ENCODE peak calls at places on chromosomes 4 and X, in four cellular contexts. U is K562, J is GM12878, X is HepG2. Z is an unnamed sample.

GRCh38 chrX:135931644-135932487 is 38.4 kb downstream of the SAGE1 start:
- DNase-seq in X (peak), J (no peak), U (peak), Z (peak)

GRCh38 chrX:107831071-107831470 is 5.4 kb downstream of the MID2 start:
- DNase-seq in X (no peak), U (no peak), J (no peak), Z (no peak)

GRCh38 chr4:153564630-153565525 is 98.7 kb downstream of the TMEM131L start:
- DNase-seq in X (peak), U (no peak), J (no peak), Z (no peak)

GRCh38 chr4:19657856-19658255 is 593.8 kb upstream of the SLIT2 start:
- DNase-seq in J (no peak), U (no peak), X (no peak), Z (no peak)

GRCh38 chr4:189897667-189898066 is 43.0 kb upstream of the FRG1 start:
- DNase-seq in J (no peak), U (no peak), X (no peak), Z (no peak)

GRCh38 chr4:95153182-95153581 is 395.4 kb downstream of the BMPR1B start:
- DNase-seq in X (no peak), J (no peak), U (no peak), Z (no peak)

GRCh38 chrX:17738002-17738713 is 865 bp downstream of the SCML1 start:
- DNase-seq in J (no peak), U (no peak), X (peak), Z (peak)

GRCh38 chr4:69749771-69750170 is 10.6 kb downstream of the SULT1B1 start:
- DNase-seq in J (no peak), U (no peak), X (no peak), Z (no peak)

GRCh38 chrX:55489315-55490009 is at the start of gene USP51:
- DNase-seq in U (peak), X (no peak), J (peak), Z (peak)

GRCh38 chr4:171846893-171847292 is 33.7 kb downstream of the GALNTL6 start:
- DNase-seq in J (no peak), U (no peak), X (no peak), Z (no peak)

GRCh38 chr4:102663073-102663472 is 97.7 kb downstream of the MANBA start:
- DNase-seq in U (no peak), X (no peak), J (no peak), Z (no peak)

GRCh38 chr4:122458625-122459024 is 2.1 kb upstream of the IL2 start:
- DNase-seq in J (no peak), X (no peak), U (no peak), Z (no peak)

GRCh38 chr4:39048291-39048690 is 13.7 kb upstream of the KLHL5 start:
- DNase-seq in U (no peak), J (no peak), X (no peak), Z (no peak)

GRCh38 chrX:131394384-131394783 is 105.3 kb upstream of the IGSF1 start:
- DNase-seq in X (no peak), U (no peak), J (no peak), Z (no peak)

GRCh38 chr4:675980-676870 is 1.9 kb downstream of the MYL5 start:
- DNase-seq in J (no peak), X (no peak), U (no peak), Z (no peak)

GRCh38 chrX:37746268-37746931 is 33.5 kb upstream of the CYBB start:
- DNase-seq in U (no peak), X (no peak), J (peak), Z (no peak)

GRCh38 chrX:109312757-109313156 is 169.1 kb downstream of the GUCY2F start:
- DNase-seq in U (no peak), J (no peak), X (no peak), Z (no peak)

GRCh38 chr4:42474406-42474805 is 77.1 kb downstream of the SHISA3 start:
- DNase-seq in J (no peak), U (no peak), X (no peak), Z (no peak)

GRCh38 chrX:14718403-14718802 is 154.5 kb downstream of the FANCB start:
- DNase-seq in J (no peak), U (no peak), X (no peak), Z (no peak)

GRCh38 chrX:21167028-21167427 is 207.2 kb upstream of the CNKSR2 start:
- DNase-seq in J (no peak), U (no peak), X (no peak), Z (no peak)

GRCh38 chr4:69881173-69881773 is 21.3 kb upstream of the SULT1E1 start:
- DNase-seq in X (peak), J (no peak), U (peak), Z (peak)

GRCh38 chr4:36332782-36333131 is 51.3 kb downstream of the DTHD1 start:
- DNase-seq in U (no peak), X (no peak), J (peak), Z (no peak)

GRCh38 chr4:99946346-99947189 is at the start of gene DNAJB14:
- DNase-seq in J (no peak), U (peak), X (peak), Z (peak)

GRCh38 chr4:54228064-54228527 is 997 bp upstream of the PDGFRA start:
- DNase-seq in J (no peak), U (peak), X (peak), Z (peak)

GRCh38 chr4:10017037-10017893 is 4.0 kb downstream of the SLC2A9 start:
- DNase-seq in J (no peak), U (no peak), X (peak), Z (no peak)
- TF ChIP-seq TARDBP in J (no peak), U (no peak), X (peak), Z (no peak)

GRCh38 chr4:113394108-113394729 is 344.8 kb downstream of the ANK2 start:
- DNase-seq in X (no peak), J (no peak), U (no peak), Z (no peak)

GRCh38 chr4:113398441-113399143 is 349.1 kb downstream of the ANK2 start:
- DNase-seq in X (no peak), U (no peak), J (no peak), Z (no peak)

GRCh38 chr4:113397114-113397701 is 347.8 kb downstream of the ANK2 start:
- DNase-seq in X (no peak), J (no peak), U (no peak), Z (no peak)

GRCh38 chr4:113390850-113391249 is 341.4 kb downstream of the ANK2 start:
- DNase-seq in U (no peak), X (no peak), J (no peak), Z (no peak)

DNA sequence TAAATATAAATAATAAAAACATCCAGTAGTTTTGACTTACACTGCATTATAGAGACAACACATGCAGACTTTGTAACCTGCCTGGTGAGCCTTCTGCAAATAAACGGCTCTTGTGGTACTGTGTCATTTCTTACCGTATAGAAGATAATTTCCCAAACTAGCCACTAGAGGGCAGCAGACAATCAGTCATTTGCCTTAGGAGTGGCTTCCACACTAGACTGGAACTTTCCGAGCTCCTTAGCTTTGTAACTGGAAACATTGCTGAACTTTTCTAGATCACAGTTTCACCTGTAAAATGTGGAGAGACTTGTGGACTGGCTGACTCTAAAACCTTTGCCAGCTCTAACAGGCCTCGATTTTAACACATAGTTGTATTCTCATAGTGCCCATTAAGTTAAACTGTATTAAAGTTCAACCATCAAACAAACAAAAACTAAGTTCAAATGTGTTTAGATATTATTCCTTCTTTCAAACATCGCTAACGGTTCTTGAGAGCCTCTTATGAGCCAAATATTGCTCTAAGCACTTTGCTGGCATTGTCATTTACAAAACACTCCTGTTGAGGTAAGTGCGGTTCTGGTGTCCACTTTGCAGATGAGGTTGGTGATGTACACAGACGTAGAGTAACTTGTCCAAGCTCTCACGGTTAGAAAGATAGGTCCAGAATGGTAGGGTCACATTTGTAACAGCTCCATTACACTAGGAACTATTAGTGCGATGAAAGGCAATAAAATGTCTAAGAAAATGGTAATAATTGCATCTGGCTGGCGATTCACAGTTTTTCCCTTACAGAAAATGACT is 345.5 kb downstream of the ANK2 start:
- DNase-seq in X (peak), U (peak), J (peak), Z (peak)
- TF ChIP-seq FOXK2 in X (no peak), U (no peak), J (no peak), Z (no peak)

DNA sequence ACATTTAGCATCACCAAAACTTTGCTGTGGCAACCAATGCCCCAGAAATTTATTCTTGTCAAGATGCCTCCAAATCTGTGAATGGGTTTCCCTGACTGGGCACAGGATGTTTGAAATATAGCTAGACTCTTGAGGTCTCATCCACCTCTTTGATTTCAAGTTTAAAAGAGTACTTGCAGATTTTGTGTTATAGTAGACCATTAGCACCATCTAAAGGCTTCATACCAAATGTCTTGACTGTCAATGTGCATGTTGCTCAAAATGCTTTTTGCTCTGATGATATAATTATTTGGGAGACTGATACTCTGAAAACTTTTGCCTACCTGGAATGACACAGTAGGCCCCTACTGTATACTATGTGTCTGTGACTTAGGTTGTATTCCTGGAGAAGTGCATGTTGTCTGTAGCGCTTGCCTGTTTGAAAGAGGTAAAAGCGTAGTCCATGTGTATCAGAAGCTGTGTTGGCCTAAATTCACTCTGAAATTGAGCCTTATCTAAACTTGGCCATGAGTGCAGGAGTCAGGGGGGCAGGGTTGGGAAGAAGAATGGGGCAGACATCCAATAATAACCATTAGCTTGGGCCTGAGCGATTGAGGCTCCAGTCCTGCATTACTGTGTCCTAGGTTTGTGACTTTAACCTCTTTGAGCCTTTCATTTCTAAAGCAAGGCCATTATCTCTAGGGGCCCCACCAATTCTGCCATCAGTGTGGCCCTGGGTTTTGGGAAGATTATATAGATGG is 33.8 kb downstream of the NDP start:
- DNase-seq in J (no peak), X (no peak), U (no peak), Z (no peak)
- TF ChIP-seq TARDBP in J (no peak), X (no peak), U (no peak), Z (no peak)

GRCh38 chr4:183469936-183470335 is 25.5 kb downstream of the CDKN2AIP start:
- DNase-seq in X (no peak), U (no peak), J (no peak), Z (no peak)
- TF ChIP-seq FOXK2 in X (no peak), U (no peak), J (no peak), Z (no peak)

GRCh38 chr4:158254328-158254727 is 44.0 kb downstream of the TMEM144 start:
- DNase-seq in J (no peak), X (no peak), U (no peak), Z (no peak)

GRCh38 chr4:158250321-158250720 is 40.0 kb downstream of the TMEM144 start:
- DNase-seq in U (no peak), J (no peak), X (no peak), Z (no peak)

GRCh38 chr4:158255727-158256324 is 45.5 kb downstream of the TMEM144 start:
- DNase-seq in X (peak), J (no peak), U (peak), Z (peak)

DNA sequence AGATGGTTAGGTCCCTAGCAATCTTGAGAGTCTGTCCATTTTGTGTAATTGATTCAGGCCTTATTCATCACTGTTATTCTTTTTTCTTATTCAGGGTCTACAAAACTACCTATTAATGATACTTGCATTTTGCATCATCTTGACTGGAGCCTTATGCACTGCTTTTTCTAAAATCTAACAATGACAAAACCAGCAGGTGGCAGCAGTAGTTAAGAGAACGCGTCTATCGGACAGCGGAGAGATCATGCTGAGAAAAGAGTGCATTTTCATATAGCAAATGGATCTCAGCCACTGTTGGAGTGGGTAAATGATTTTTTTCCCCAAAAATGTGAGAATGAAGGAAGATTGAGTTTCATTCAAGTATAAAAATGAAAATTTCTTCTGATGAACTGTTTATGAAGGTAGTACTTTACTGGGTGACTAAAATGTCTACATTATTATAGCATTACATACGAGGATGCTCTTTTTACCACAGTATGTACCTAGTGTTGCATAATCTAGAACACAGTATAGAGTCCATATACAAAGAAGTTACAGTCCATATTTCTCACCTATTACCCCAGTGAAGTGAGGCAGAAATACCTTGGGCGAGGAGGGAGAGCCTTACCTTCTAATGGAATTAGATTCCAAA is 43.2 kb downstream of the TMEM144 start:
- DNase-seq in X (peak), J (no peak), U (no peak), Z (peak)
- TF ChIP-seq TARDBP in X (no peak), J (no peak), U (no peak), Z (no peak)

Z was measured in HEK293T.